ENCODE peak calls at places on chromosome 18, in nine cellular contexts. K is hepatocyte, B is GM12865, T is mesothelial cell of epicardium, E is PC-9, S is pancreas, Z is WTC11, W is ascending aorta, H is NB4. U is an unnamed sample.

GRCh38 chr18:42182728-42183700 is 228.0 kb downstream of the PIK3C3 start:
- DNase-seq in K (peak), H (no peak), T (no peak), E (no peak), B (no peak), W (no peak), S (no peak), Z (no peak), U (no peak)

GRCh38 chr18:27871731-27872130 is 305.2 kb downstream of the CDH2 start:
- DNase-seq in S (no peak), W (no peak), K (no peak), H (no peak), E (no peak), Z (no peak), T (no peak), B (no peak), U (no peak)

GRCh38 chr18:44599409-44599808 is 81.3 kb upstream of the SETBP1 start:
- DNase-seq in H (no peak), K (peak), E (no peak), W (no peak), S (no peak), Z (peak), B (no peak), T (no peak), U (no peak)

GRCh38 chr18:73636355-73636754 is 511.3 kb downstream of the FBXO15 start:
- DNase-seq in H (no peak), B (no peak), K (no peak), T (no peak), W (no peak), S (no peak), E (no peak), Z (no peak), U (no peak)

GRCh38 chr18:13252696-13253410 is 34.3 kb downstream of the LDLRAD4 start:
- DNase-seq in Z (no peak), T (no peak), E (no peak), B (no peak), H (no peak), W (no peak), S (no peak), K (no peak), U (no peak)

GRCh38 chr18:9569178-9569577 is 45.2 kb downstream of the PPP4R1 start:
- DNase-seq in Z (no peak), H (no peak), S (no peak), B (no peak), W (no peak), T (no peak), E (no peak), K (no peak), U (no peak)

GRCh38 chr18:31223371-31223770 is 60.7 kb upstream of the DSC1 start:
- DNase-seq in W (no peak), B (no peak), Z (no peak), T (no peak), H (no peak), E (no peak), K (no peak), S (no peak), U (no peak)

GRCh38 chr18:35278085-35278484 is 11.9 kb downstream of the ZSCAN30 start:
- DNase-seq in Z (no peak), T (no peak), B (no peak), E (no peak), K (no peak), H (no peak), S (no peak), W (no peak), U (no peak)

GRCh38 chr18:44897445-44898215 is 216.9 kb downstream of the SETBP1 start:
- DNase-seq in S (no peak), T (no peak), K (no peak), H (no peak), Z (no peak), B (no peak), W (no peak), E (no peak), U (no peak)

GRCh38 chr18:74141638-74142037 is 6.0 kb downstream of the FBXO15 start:
- DNase-seq in K (no peak), T (no peak), S (no peak), E (no peak), W (no peak), B (no peak), H (no peak), Z (no peak), U (no peak)

GRCh38 chr18:59459352-59460059 is 100.4 kb upstream of the LMAN1 start:
- DNase-seq in T (no peak), Z (no peak), K (peak), E (no peak), W (no peak), H (peak), B (peak), S (no peak), U (no peak)

GRCh38 chr18:22465859-22466602 is 48.3 kb upstream of the CTAGE1 start:
- DNase-seq in Z (no peak), E (peak), H (peak), K (peak), B (no peak), W (peak), S (no peak), T (no peak), U (no peak)

GRCh38 chr18:79529296-79529695 is 133.6 kb downstream of the NFATC1 start:
- DNase-seq in K (no peak), W (no peak), Z (peak), S (no peak), B (no peak), T (no peak), H (no peak), E (no peak), U (no peak)

GRCh38 chr18:58682429-58683069 is 11.3 kb downstream of the MALT1 start:
- DNase-seq in S (no peak), H (no peak), W (no peak), B (no peak), E (peak), T (no peak), K (peak), Z (no peak), U (peak)

GRCh38 chr18:57984490-57985109 is 59.4 kb upstream of the NEDD4L start:
- DNase-seq in B (no peak), Z (no peak), E (no peak), W (no peak), S (no peak), H (no peak), K (no peak), T (no peak), U (no peak)

GRCh38 chr18:54150226-54150625 is 74.2 kb downstream of the MBD2 start:
- DNase-seq in E (peak), T (no peak), Z (peak), W (no peak), B (no peak), K (no peak), S (no peak), H (no peak), U (no peak)

GRCh38 chr18:56795381-56795780 is 144.2 kb downstream of the WDR7 start:
- DNase-seq in T (no peak), B (no peak), Z (no peak), E (no peak), H (no peak), S (no peak), K (no peak), W (no peak), U (no peak)

GRCh38 chr18:46061387-46061786 is 10.7 kb downstream of the PSTPIP2 start:
- DNase-seq in Z (no peak), E (no peak), K (no peak), H (no peak), W (no peak), B (no peak), T (no peak), S (no peak), U (no peak)

GRCh38 chr18:78696698-78697435 is 282.8 kb upstream of the SALL3 start:
- DNase-seq in S (no peak), B (no peak), H (no peak), E (no peak), T (no peak), K (no peak), Z (no peak), W (no peak), U (no peak)

GRCh38 chr18:30415903-30416302 is 626.6 kb downstream of the DSC3 start:
- DNase-seq in T (no peak), E (no peak), H (no peak), Z (no peak), S (no peak), W (no peak), K (no peak), B (no peak), U (no peak)

GRCh38 chr18:56257215-56257614 is 381.2 kb downstream of the TXNL1 start:
- DNase-seq in W (no peak), E (no peak), B (peak), Z (no peak), T (no peak), K (peak), S (no peak), H (no peak), U (no peak)

GRCh38 chr18:58361212-58361611 is 267.7 kb downstream of the ALPK2 start:
- DNase-seq in S (no peak), Z (no peak), B (no peak), E (no peak), W (no peak), K (no peak), H (no peak), T (no peak), U (no peak)

GRCh38 chr18:41849632-41850031 is 105.4 kb upstream of the PIK3C3 start:
- DNase-seq in S (no peak), B (no peak), K (no peak), E (no peak), H (no peak), T (no peak), W (no peak), Z (no peak), U (no peak)

DNA sequence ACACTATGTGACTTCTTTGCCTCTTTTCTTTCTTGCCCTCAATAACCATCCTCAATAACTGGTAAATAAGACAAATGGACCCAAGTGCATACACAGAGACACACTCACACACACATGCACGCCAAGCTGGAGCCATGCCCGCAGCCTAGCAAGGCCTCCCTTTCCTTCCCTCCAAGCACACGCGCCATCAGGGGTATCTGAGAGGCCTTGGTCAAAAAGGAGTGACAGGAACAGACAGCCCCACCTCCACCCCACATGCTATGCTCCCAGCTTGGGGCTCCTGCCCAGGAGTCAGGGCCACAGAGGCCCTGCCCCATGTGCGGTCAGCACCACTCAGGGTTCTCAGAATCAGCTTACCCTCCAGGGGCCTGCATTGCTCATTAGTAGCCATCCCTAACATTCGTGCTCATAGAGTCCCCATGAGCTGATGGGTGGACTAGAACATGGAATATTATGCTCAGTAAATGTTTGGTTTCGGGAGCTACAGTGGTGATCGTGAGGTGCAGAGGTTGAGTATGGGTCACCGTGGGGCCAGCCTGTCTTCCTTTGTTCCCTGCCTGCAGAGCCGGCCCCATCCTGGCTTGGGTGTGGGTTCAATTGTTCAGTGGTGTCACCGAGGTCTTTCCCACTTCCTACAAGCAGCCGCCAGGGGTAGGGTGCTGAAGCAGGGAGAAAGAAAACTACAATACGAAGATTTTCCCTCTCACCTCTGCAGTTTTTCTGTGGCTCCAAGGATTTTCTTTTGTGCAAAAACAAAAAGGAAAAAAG is 158.2 kb upstream of the RAB12 start:
- DNase-seq in E (no peak), B (no peak), W (no peak), K (no peak), H (no peak), Z (peak), S (no peak), T (no peak), U (no peak)
- TF ChIP-seq CTCF in E (no peak), B (no peak), W (no peak), K (no peak), H (no peak), Z (no peak), S (no peak), T (no peak), U (no peak)

DNA sequence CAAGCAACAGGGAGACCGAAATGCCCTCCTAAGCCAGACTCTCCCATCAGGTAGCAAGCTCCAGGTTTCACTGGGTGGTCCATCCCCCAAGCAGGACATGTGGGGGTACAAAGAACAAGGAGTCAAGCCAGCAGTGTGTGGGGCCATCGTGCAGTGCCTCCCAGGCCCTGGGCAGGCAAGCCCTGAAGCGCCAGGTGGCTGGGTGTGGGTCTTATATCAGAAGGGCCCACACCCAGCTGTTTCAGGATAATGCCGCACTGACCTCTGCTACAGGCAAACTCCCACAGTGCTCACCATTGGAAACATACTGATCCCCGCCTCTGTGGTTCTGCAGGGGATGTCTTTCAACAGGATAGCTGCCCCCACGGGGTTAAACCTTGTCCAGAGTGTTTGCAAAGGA is 174.2 kb upstream of the SMAD2 start:
- DNase-seq in S (no peak), W (no peak), Z (no peak), H (no peak), K (no peak), T (no peak), B (no peak), E (no peak), U (no peak)
- TF ChIP-seq CTCF in S (no peak), W (no peak), Z (no peak), H (no peak), K (no peak), T (no peak), B (no peak), E (no peak), U (no peak)

DNA sequence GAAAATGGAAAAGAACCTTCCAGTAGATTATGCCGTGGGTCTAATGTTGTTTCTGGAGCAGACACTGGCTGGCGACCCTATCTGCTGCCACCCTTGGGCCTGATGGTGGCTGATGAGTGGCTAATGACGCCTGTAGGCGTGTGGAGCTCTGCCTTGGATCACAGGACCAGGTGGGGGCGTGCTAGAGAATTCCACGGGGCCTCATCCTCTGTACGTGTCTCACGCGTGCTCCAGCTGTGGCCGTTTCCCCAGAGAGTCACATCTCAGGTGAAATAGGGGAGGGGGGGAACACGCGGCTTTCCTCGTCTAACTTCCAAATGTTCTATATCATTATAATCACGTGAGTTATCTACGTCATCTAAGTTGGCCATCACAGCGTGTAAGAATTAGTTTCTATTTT is 160.9 kb upstream of the SMIM21 start:
- DNase-seq in B (no peak), S (no peak), W (no peak), E (no peak), K (no peak), T (no peak), H (no peak), Z (no peak), U (no peak)
- TF ChIP-seq CTCF in B (no peak), S (no peak), W (no peak), E (no peak), K (no peak), T (no peak), H (no peak), Z (no peak), U (no peak)

DNA sequence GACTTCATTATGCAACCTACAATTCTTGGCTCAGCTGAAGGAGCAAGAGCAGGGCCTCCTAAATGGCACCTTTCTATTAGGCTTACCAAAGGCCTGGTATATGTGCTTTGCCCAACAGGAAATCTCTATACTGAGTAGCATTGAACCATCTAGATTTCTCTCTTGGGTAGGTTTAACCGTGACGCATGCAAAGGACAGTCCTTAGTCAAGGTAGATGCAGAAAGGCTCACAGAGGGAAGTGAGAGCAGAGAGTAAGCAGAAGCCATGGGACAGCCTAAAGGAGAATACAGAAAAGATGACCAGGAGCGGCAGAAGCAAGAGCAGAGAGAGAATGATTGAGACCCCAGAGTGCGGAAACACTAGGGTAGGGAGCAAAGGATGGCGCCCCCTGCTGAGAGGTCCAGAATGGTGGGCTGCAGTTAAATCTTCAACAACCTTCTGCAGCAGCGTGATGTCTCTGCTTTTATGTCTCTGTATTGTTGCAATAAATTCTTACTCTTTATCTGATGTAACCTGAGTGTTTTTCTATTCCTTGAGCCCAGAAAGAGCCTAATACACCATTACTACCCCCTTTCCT is 4.7 kb upstream of the OSBPL1A start:
- DNase-seq in W (no peak), H (peak), E (no peak), K (no peak), T (no peak), B (no peak), Z (peak), S (no peak), U (no peak)
- TF ChIP-seq CTCF in W (no peak), H (peak), E (no peak), K (no peak), T (no peak), B (peak), Z (no peak), S (no peak), U (no peak)

GRCh38 chr18:47180765-47181164 is 4.6 kb upstream of the IER3IP1 start:
- DNase-seq in W (no peak), S (no peak), T (no peak), H (no peak), B (no peak), E (no peak), K (no peak), Z (no peak), U (no peak)

GRCh38 chr18:47172476-47172875 is 3.7 kb downstream of the IER3IP1 start:
- DNase-seq in H (no peak), T (no peak), E (no peak), K (no peak), S (no peak), W (no peak), B (no peak), Z (no peak), U (no peak)

GRCh38 chr18:47174545-47175116 is 1.5 kb downstream of the IER3IP1 start:
- DNase-seq in W (no peak), T (no peak), Z (no peak), H (no peak), K (peak), S (no peak), E (no peak), B (no peak), U (no peak)

GRCh38 chr18:47175283-47175894 is 775 bp downstream of the IER3IP1 start:
- DNase-seq in W (no peak), Z (no peak), T (no peak), S (no peak), K (no peak), E (no peak), H (no peak), B (no peak), U (no peak)

DNA sequence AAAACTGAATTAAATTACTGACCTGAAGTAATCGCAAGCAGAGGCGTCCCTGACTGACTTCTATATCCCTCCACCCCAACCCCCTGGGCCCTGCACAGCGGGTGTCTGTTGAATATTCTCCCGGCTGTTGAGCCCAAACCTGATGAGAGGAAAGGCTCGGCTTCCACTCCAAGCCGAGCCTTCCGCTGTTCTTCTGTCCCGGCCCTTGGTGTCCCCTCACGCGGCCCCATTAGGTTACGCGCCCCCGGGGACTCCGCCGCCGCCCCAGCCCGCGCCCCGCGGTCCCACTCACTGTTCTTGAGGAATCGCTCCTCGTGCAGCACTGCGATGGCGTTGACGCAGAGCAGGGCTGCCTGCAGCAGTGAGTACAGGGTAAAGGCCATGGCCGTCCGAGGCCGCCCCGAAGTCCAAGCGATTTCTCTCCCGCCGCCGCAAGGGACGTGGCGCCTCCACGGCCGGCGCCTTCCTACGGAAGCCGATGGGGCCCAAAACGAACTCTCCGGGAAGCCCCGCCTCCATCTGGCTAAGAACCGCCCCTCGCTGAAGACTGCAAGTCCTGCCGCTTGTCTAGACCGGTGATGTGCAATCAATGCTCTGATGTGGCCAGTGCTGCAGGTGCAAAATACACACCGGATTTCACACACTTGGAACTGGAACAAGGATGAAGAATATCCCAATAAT is at the start of gene IER3IP1:
- DNase-seq in K (peak), T (peak), W (peak), E (peak), B (peak), S (peak), H (peak), Z (peak), U (peak)
- TF ChIP-seq CTCF in K (no peak), T (no peak), W (no peak), E (no peak), B (no peak), S (no peak), H (no peak), Z (no peak), U (no peak)

DNA sequence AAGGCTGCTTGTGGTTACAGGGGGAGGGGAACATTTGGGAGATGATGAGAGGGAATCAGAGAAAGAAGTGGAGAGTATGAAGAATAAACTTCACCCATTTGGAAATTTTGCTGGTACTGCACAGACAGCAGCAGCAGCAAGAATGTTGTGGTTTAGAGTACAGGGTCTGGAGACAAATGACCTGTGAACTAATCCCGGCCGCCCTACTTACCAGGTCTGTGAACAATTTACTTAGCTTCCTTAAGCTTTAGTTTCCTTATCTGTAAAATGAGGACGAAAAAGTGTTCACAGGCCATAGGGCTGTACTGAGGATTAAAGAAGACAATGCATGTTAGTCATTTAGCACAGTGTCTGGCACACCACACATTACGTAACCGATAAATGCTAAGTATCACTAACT is 685.4 kb upstream of the CELF4 start:
- DNase-seq in S (no peak), Z (no peak), T (no peak), E (no peak), H (no peak), B (no peak), W (no peak), K (no peak), U (no peak)
- TF ChIP-seq CTCF in S (no peak), Z (no peak), T (no peak), E (no peak), H (no peak), B (no peak), W (no peak), K (no peak), U (no peak)

GRCh38 chr18:60826346-60826745 is 453.8 kb upstream of the MC4R start:
- DNase-seq in H (no peak), B (no peak), S (no peak), T (no peak), Z (no peak), W (no peak), K (no peak), E (no peak), U (no peak)
- TF ChIP-seq CTCF in H (no peak), B (no peak), S (no peak), T (no peak), Z (no peak), W (no peak), K (no peak), E (no peak), U (no peak)

U was measured in omental fat pad.